ENCODE peak calls at places on chromosomes 13 and 19, in seven cellular contexts. One of them, this sample, is unnamed.

GRCh38 chr19:48591021-48591420 is 15.5 kb upstream of the SPACA4 start:
- DNase-seq in BJ: no peak
- DNase-seq in mammary epithelial cell: no peak
- DNase-seq in AG10803: peak
- DNase-seq in choroid plexus epithelial cell: peak
- DNase-seq in hepatocyte: no peak
- DNase-seq in CD8-positive, alpha-beta T cell: no peak
- DNase-seq in this sample: no peak

GRCh38 chr13:47708386-47708785 is 292.7 kb downstream of the SUCLA2 start:
- DNase-seq in BJ: peak
- DNase-seq in mammary epithelial cell: peak
- DNase-seq in AG10803: peak
- DNase-seq in choroid plexus epithelial cell: peak
- DNase-seq in hepatocyte: no peak
- DNase-seq in CD8-positive, alpha-beta T cell: no peak
- DNase-seq in this sample: peak

GRCh38 chr19:2841858-2842574 is 741 bp downstream of the ZNF555 start:
- DNase-seq in BJ: no peak
- DNase-seq in mammary epithelial cell: no peak
- DNase-seq in AG10803: no peak
- DNase-seq in choroid plexus epithelial cell: no peak
- DNase-seq in hepatocyte: peak
- DNase-seq in CD8-positive, alpha-beta T cell: no peak
- DNase-seq in this sample: no peak

GRCh38 chr19:5001547-5002131 is 32.7 kb downstream of the KDM4B start:
- DNase-seq in BJ: peak
- DNase-seq in mammary epithelial cell: peak
- DNase-seq in AG10803: peak
- DNase-seq in choroid plexus epithelial cell: peak
- DNase-seq in hepatocyte: peak
- DNase-seq in CD8-positive, alpha-beta T cell: peak
- DNase-seq in this sample: peak

GRCh38 chr13:24215732-24216131 is 55.2 kb downstream of the SPATA13 start:
- DNase-seq in BJ: no peak
- DNase-seq in mammary epithelial cell: no peak
- DNase-seq in AG10803: peak
- DNase-seq in choroid plexus epithelial cell: peak
- DNase-seq in hepatocyte: no peak
- DNase-seq in CD8-positive, alpha-beta T cell: no peak
- DNase-seq in this sample: peak

GRCh38 chr13:96822900-96823299 is 171.4 kb downstream of the OXGR1 start:
- DNase-seq in BJ: no peak
- DNase-seq in mammary epithelial cell: peak
- DNase-seq in AG10803: no peak
- DNase-seq in choroid plexus epithelial cell: peak
- DNase-seq in hepatocyte: peak
- DNase-seq in CD8-positive, alpha-beta T cell: no peak
- DNase-seq in this sample: peak

GRCh38 chr19:18029617-18030338 is 21.8 kb downstream of the ARRDC2 start:
- DNase-seq in BJ: no peak
- DNase-seq in mammary epithelial cell: peak
- DNase-seq in AG10803: peak
- DNase-seq in choroid plexus epithelial cell: no peak
- DNase-seq in hepatocyte: peak
- DNase-seq in CD8-positive, alpha-beta T cell: no peak
- DNase-seq in this sample: peak

GRCh38 chr19:7250057-7250596 is 44.1 kb downstream of the INSR start:
- DNase-seq in BJ: no peak
- DNase-seq in mammary epithelial cell: no peak
- DNase-seq in AG10803: no peak
- DNase-seq in choroid plexus epithelial cell: no peak
- DNase-seq in hepatocyte: no peak
- DNase-seq in CD8-positive, alpha-beta T cell: no peak
- DNase-seq in this sample: no peak

GRCh38 chr19:50639121-50640112 is at the start of gene SYT3:
- DNase-seq in BJ: no peak
- DNase-seq in mammary epithelial cell: no peak
- DNase-seq in AG10803: peak
- DNase-seq in choroid plexus epithelial cell: peak
- DNase-seq in hepatocyte: peak
- DNase-seq in CD8-positive, alpha-beta T cell: peak
- DNase-seq in this sample: no peak

DNA sequence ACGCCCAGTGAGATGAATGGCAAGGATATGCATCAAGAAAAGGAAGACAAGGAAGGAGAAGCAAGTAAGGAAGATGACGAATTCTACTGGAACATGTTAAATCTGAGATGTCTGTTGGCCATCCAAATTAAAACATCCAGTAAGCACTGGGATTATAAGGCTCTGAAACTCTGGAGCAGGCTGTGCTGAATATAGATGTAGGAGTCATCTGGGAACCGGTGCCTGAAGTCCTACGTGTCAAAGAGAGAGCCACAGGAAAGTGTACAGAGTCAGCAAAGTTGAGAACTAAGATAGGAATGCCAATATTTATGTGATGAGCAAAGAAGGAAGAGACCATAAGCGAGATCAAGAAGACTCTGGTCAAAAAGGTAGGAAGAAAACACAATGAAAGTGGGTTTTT is 51.0 kb upstream of the EEF1AKMT1 start:
- DNase-seq in BJ: no peak
- DNase-seq in mammary epithelial cell: no peak
- DNase-seq in AG10803: peak
- DNase-seq in choroid plexus epithelial cell: peak
- DNase-seq in hepatocyte: peak
- DNase-seq in CD8-positive, alpha-beta T cell: no peak
- DNase-seq in this sample: no peak
- TF ChIP-seq CTCF in BJ: no peak
- TF ChIP-seq CTCF in mammary epithelial cell: no peak
- TF ChIP-seq CTCF in AG10803: no peak
- TF ChIP-seq CTCF in choroid plexus epithelial cell: no peak
- TF ChIP-seq CTCF in hepatocyte: no peak
- TF ChIP-seq CTCF in CD8-positive, alpha-beta T cell: no peak
- TF ChIP-seq CTCF in this sample: no peak

GRCh38 chr13:110305949-110306339 is 1.0 kb downstream of the COL4A1 start:
- DNase-seq in BJ: no peak
- DNase-seq in mammary epithelial cell: no peak
- DNase-seq in AG10803: peak
- DNase-seq in choroid plexus epithelial cell: no peak
- DNase-seq in hepatocyte: no peak
- DNase-seq in CD8-positive, alpha-beta T cell: no peak
- DNase-seq in this sample: no peak
- H3K4me3 ChIP-seq in BJ: peak
- H3K4me3 ChIP-seq in mammary epithelial cell: peak
- H3K4me3 ChIP-seq in AG10803: peak
- H3K4me3 ChIP-seq in choroid plexus epithelial cell: peak
- H3K4me3 ChIP-seq in hepatocyte: peak
- H3K4me3 ChIP-seq in CD8-positive, alpha-beta T cell: no peak
- H3K4me3 ChIP-seq in this sample: peak

GRCh38 chr13:57633950-57634828 is 2.6 kb downstream of the PCDH17 start:
- DNase-seq in BJ: no peak
- DNase-seq in mammary epithelial cell: no peak
- DNase-seq in AG10803: no peak
- DNase-seq in choroid plexus epithelial cell: no peak
- DNase-seq in hepatocyte: peak
- DNase-seq in CD8-positive, alpha-beta T cell: no peak
- DNase-seq in this sample: no peak
- TF ChIP-seq CTCF in BJ: no peak
- TF ChIP-seq CTCF in mammary epithelial cell: no peak
- TF ChIP-seq CTCF in AG10803: no peak
- TF ChIP-seq CTCF in choroid plexus epithelial cell: no peak
- TF ChIP-seq CTCF in hepatocyte: peak
- TF ChIP-seq CTCF in CD8-positive, alpha-beta T cell: no peak
- TF ChIP-seq CTCF in this sample: no peak

GRCh38 chr13:98083507-98083906 is 59.4 kb upstream of the FARP1 start:
- DNase-seq in BJ: peak
- DNase-seq in mammary epithelial cell: peak
- DNase-seq in AG10803: peak
- DNase-seq in choroid plexus epithelial cell: peak
- DNase-seq in hepatocyte: peak
- DNase-seq in CD8-positive, alpha-beta T cell: no peak
- DNase-seq in this sample: peak

GRCh38 chr13:98075048-98075447 is 67.8 kb upstream of the FARP1 start:
- DNase-seq in BJ: no peak
- DNase-seq in mammary epithelial cell: no peak
- DNase-seq in AG10803: no peak
- DNase-seq in choroid plexus epithelial cell: no peak
- DNase-seq in hepatocyte: no peak
- DNase-seq in CD8-positive, alpha-beta T cell: no peak
- DNase-seq in this sample: no peak

GRCh38 chr13:98083936-98084335 is 59.0 kb upstream of the FARP1 start:
- DNase-seq in BJ: no peak
- DNase-seq in mammary epithelial cell: peak
- DNase-seq in AG10803: peak
- DNase-seq in choroid plexus epithelial cell: no peak
- DNase-seq in hepatocyte: no peak
- DNase-seq in CD8-positive, alpha-beta T cell: no peak
- DNase-seq in this sample: peak

GRCh38 chr13:98080280-98080679 is 62.6 kb upstream of the FARP1 start:
- DNase-seq in BJ: no peak
- DNase-seq in mammary epithelial cell: no peak
- DNase-seq in AG10803: no peak
- DNase-seq in choroid plexus epithelial cell: no peak
- DNase-seq in hepatocyte: no peak
- DNase-seq in CD8-positive, alpha-beta T cell: no peak
- DNase-seq in this sample: no peak
- H3K4me3 ChIP-seq in BJ: no peak
- H3K4me3 ChIP-seq in mammary epithelial cell: no peak
- H3K4me3 ChIP-seq in AG10803: no peak
- H3K4me3 ChIP-seq in choroid plexus epithelial cell: no peak
- H3K4me3 ChIP-seq in hepatocyte: no peak
- H3K4me3 ChIP-seq in CD8-positive, alpha-beta T cell: no peak
- H3K4me3 ChIP-seq in this sample: no peak

GRCh38 chr13:30804474-30804873 is 69.1 kb downstream of the ALOX5AP start:
- DNase-seq in BJ: no peak
- DNase-seq in mammary epithelial cell: no peak
- DNase-seq in AG10803: no peak
- DNase-seq in choroid plexus epithelial cell: no peak
- DNase-seq in hepatocyte: no peak
- DNase-seq in CD8-positive, alpha-beta T cell: no peak
- DNase-seq in this sample: no peak
- TF ChIP-seq CTCF in BJ: peak
- TF ChIP-seq CTCF in mammary epithelial cell: peak
- TF ChIP-seq CTCF in AG10803: no peak
- TF ChIP-seq CTCF in choroid plexus epithelial cell: peak
- TF ChIP-seq CTCF in hepatocyte: no peak
- TF ChIP-seq CTCF in CD8-positive, alpha-beta T cell: no peak
- TF ChIP-seq CTCF in this sample: peak

GRCh38 chr19:44723952-44724319 is 24.6 kb upstream of the BCL3 start:
- DNase-seq in BJ: no peak
- DNase-seq in mammary epithelial cell: peak
- DNase-seq in AG10803: peak
- DNase-seq in choroid plexus epithelial cell: peak
- DNase-seq in hepatocyte: peak
- DNase-seq in CD8-positive, alpha-beta T cell: peak
- DNase-seq in this sample: peak
- H3K4me3 ChIP-seq in BJ: no peak
- H3K4me3 ChIP-seq in mammary epithelial cell: no peak
- H3K4me3 ChIP-seq in AG10803: no peak
- H3K4me3 ChIP-seq in choroid plexus epithelial cell: no peak
- H3K4me3 ChIP-seq in hepatocyte: no peak
- H3K4me3 ChIP-seq in CD8-positive, alpha-beta T cell: no peak
- H3K4me3 ChIP-seq in this sample: no peak

DNA sequence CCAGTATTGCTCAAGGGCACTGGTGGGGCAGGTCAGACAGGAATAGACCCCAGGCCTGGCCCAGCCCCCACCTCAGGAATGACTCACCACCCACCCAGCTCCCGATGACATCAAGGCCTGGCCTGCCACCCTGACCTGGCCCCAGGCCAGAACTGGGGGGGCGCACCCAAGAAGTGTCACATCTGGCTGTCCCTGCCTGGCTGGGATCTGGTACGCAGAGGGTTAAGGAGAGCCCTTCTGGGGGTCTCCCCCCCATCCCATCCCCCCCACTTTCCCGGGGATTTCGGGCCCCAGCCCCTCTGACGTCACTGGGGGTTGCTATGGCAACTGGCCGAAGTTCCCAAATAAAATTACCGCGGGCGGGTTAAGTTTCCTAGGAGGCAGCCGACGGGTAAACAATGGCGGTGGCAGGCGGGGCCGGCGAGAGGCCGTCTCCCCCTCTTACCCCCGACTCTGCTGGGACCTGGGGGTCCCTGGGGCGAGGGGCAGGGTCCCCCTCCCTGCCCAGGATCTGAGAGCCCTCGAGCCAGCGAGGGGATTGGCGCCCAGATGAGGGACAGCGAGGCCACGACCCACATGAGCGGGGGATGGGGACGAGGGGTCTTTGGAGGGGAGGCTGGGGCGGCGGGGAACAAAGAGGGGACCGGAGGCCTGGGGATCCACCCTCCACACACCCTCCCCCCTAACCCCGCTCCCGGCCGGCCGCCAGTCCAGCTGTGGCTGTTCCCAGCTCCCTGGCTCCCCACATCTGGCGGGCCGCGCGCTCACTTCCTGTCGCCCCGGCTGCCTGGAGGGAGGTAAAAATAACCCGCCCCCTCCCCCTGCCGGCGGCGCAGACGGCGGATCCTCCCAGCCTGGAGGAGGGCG is 29.7 kb upstream of the NANOS3 start:
- DNase-seq in BJ: no peak
- DNase-seq in mammary epithelial cell: peak
- DNase-seq in AG10803: peak
- DNase-seq in choroid plexus epithelial cell: peak
- DNase-seq in hepatocyte: peak
- DNase-seq in CD8-positive, alpha-beta T cell: peak
- DNase-seq in this sample: peak
- TF ChIP-seq CTCF in BJ: peak
- TF ChIP-seq CTCF in mammary epithelial cell: no peak
- TF ChIP-seq CTCF in AG10803: no peak
- TF ChIP-seq CTCF in choroid plexus epithelial cell: peak
- TF ChIP-seq CTCF in hepatocyte: no peak
- TF ChIP-seq CTCF in CD8-positive, alpha-beta T cell: no peak
- TF ChIP-seq CTCF in this sample: peak

GRCh38 chr19:16897572-16898056 is 8.8 kb downstream of the F2RL3 start:
- DNase-seq in BJ: no peak
- DNase-seq in mammary epithelial cell: no peak
- DNase-seq in AG10803: peak
- DNase-seq in choroid plexus epithelial cell: peak
- DNase-seq in hepatocyte: no peak
- DNase-seq in CD8-positive, alpha-beta T cell: no peak
- DNase-seq in this sample: no peak

GRCh38 chr19:16895467-16896097 is 6.8 kb downstream of the F2RL3 start:
- DNase-seq in BJ: no peak
- DNase-seq in mammary epithelial cell: no peak
- DNase-seq in AG10803: peak
- DNase-seq in choroid plexus epithelial cell: peak
- DNase-seq in hepatocyte: no peak
- DNase-seq in CD8-positive, alpha-beta T cell: no peak
- DNase-seq in this sample: no peak

GRCh38 chr19:16896913-16897571 is 8.2 kb downstream of the F2RL3 start:
- DNase-seq in BJ: peak
- DNase-seq in mammary epithelial cell: peak
- DNase-seq in AG10803: peak
- DNase-seq in choroid plexus epithelial cell: peak
- DNase-seq in hepatocyte: peak
- DNase-seq in CD8-positive, alpha-beta T cell: peak
- DNase-seq in this sample: peak

GRCh38 chr19:16898306-16899015 is 9.7 kb downstream of the F2RL3 start:
- DNase-seq in BJ: no peak
- DNase-seq in mammary epithelial cell: no peak
- DNase-seq in AG10803: no peak
- DNase-seq in choroid plexus epithelial cell: no peak
- DNase-seq in hepatocyte: no peak
- DNase-seq in CD8-positive, alpha-beta T cell: no peak
- DNase-seq in this sample: no peak

GRCh38 chr19:16896098-16896912 is 7.5 kb downstream of the F2RL3 start:
- DNase-seq in BJ: no peak
- DNase-seq in mammary epithelial cell: no peak
- DNase-seq in AG10803: no peak
- DNase-seq in choroid plexus epithelial cell: no peak
- DNase-seq in hepatocyte: peak
- DNase-seq in CD8-positive, alpha-beta T cell: no peak
- DNase-seq in this sample: no peak
- H3K4me3 ChIP-seq in BJ: peak
- H3K4me3 ChIP-seq in mammary epithelial cell: peak
- H3K4me3 ChIP-seq in AG10803: peak
- H3K4me3 ChIP-seq in choroid plexus epithelial cell: peak
- H3K4me3 ChIP-seq in hepatocyte: peak
- H3K4me3 ChIP-seq in CD8-positive, alpha-beta T cell: peak
- H3K4me3 ChIP-seq in this sample: peak

This sample was measured in bronchial epithelial cell.